ENCODE peak calls at places on chromosomes 5 and 9, in eight cellular contexts. G is AG09319, N is GM12865, L is putamen, V is HT1080, R is fibroblast of pulmonary artery, X is ACHN, Y is T-helper 1 cell. P is an unnamed sample.

GRCh38 chr5:30368064-30368463 is 825.4 kb upstream of the CDH6 start:
- DNase-seq in Y (no peak), R (no peak), X (no peak), L (no peak), V (no peak), G (no peak), N (no peak), P (no peak)

GRCh38 chr9:110728058-110728457 is 59.5 kb downstream of the MUSK start:
- DNase-seq in V (no peak), X (no peak), L (no peak), N (peak), Y (no peak), R (no peak), G (no peak), P (no peak)

GRCh38 chr5:168290902-168291280 is 554 bp upstream of the WWC1 start:
- DNase-seq in R (no peak), X (no peak), G (no peak), Y (no peak), V (no peak), N (no peak), L (no peak), P (no peak)

GRCh38 chr5:95181650-95182049 is 103.2 kb downstream of the MCTP1 start:
- DNase-seq in X (no peak), Y (no peak), G (no peak), R (no peak), V (no peak), L (no peak), N (no peak), P (no peak)

GRCh38 chr5:55172937-55173695 is at the start of gene CDC20B:
- DNase-seq in X (peak), R (peak), Y (peak), N (peak), V (peak), L (peak), G (no peak), P (no peak)

GRCh38 chr9:19517202-19517942 is 108.6 kb downstream of the ACER2 start:
- DNase-seq in N (peak), L (no peak), V (peak), Y (no peak), X (peak), G (no peak), R (peak), P (no peak)

GRCh38 chr5:6611561-6612256 is 21.1 kb downstream of the NSUN2 start:
- DNase-seq in X (no peak), G (no peak), Y (no peak), R (no peak), L (no peak), V (no peak), N (no peak), P (no peak)

GRCh38 chr5:145978672-145979071 is 42.3 kb downstream of the SH3RF2 start:
- DNase-seq in Y (no peak), V (no peak), X (no peak), N (no peak), L (no peak), R (no peak), G (no peak), P (no peak)

GRCh38 chr9:4301302-4301701 is 1.4 kb upstream of the GLIS3 start:
- DNase-seq in N (no peak), L (no peak), V (peak), X (no peak), G (peak), Y (no peak), R (peak), P (no peak)

GRCh38 chr5:16005210-16005609 is 174.4 kb downstream of the MARCHF11 start:
- DNase-seq in V (no peak), Y (no peak), X (no peak), R (no peak), G (no peak), L (no peak), N (peak), P (no peak)

GRCh38 chr9:134552349-134552990 is 89.1 kb upstream of the COL5A1 start:
- DNase-seq in V (no peak), L (no peak), R (no peak), Y (no peak), G (no peak), N (no peak), X (no peak), P (no peak)

GRCh38 chr9:20940447-20941176 is 90.8 kb downstream of the HACD4 start:
- DNase-seq in V (no peak), R (no peak), L (no peak), N (no peak), X (no peak), Y (no peak), G (peak), P (no peak)

GRCh38 chr9:75956161-75956560 is 65.7 kb downstream of the PCSK5 start:
- DNase-seq in X (no peak), N (no peak), V (no peak), G (no peak), L (no peak), Y (no peak), R (no peak), P (no peak)

GRCh38 chr5:179122411-179123108 is 62.4 kb downstream of the ZNF354C start:
- DNase-seq in X (no peak), R (no peak), L (no peak), Y (no peak), V (no peak), G (no peak), N (no peak), P (no peak)

GRCh38 chr5:174665347-174665746 is 59.0 kb upstream of the MSX2 start:
- DNase-seq in L (no peak), X (no peak), R (no peak), V (no peak), Y (no peak), N (no peak), G (no peak), P (no peak)

GRCh38 chr9:84271004-84271886 is 69.3 kb downstream of the SLC28A3 start:
- DNase-seq in X (no peak), N (peak), G (peak), V (no peak), L (peak), R (peak), Y (peak), P (no peak)

GRCh38 chr5:139776856-139777255 is 18.8 kb upstream of the PSD2 start:
- DNase-seq in L (no peak), R (no peak), Y (no peak), V (no peak), X (no peak), G (no peak), N (no peak), P (no peak)

GRCh38 chr5:180208435-180209081 is 453 bp downstream of the RASGEF1C start:
- DNase-seq in N (no peak), R (no peak), L (no peak), Y (no peak), V (no peak), X (peak), G (no peak), P (no peak)

GRCh38 chr5:159910207-159910842 is 6.0 kb upstream of the ADRA1B start:
- DNase-seq in V (no peak), X (no peak), L (no peak), G (no peak), Y (no peak), N (no peak), R (no peak), P (no peak)

GRCh38 chr5:58871648-58872242 is 288.9 kb downstream of the RAB3C start:
- DNase-seq in L (no peak), N (peak), Y (peak), G (no peak), R (peak), V (no peak), X (peak), P (no peak)

GRCh38 chr9:1619915-1620705 is 395.0 kb upstream of the SMARCA2 start:
- DNase-seq in X (peak), N (peak), L (peak), Y (no peak), G (no peak), V (peak), R (peak), P (no peak)

GRCh38 chr9:76403352-76403751 is 9.1 kb upstream of the RFK start:
- DNase-seq in V (peak), Y (peak), X (peak), R (peak), G (peak), L (peak), N (peak), P (no peak)

GRCh38 chr5:175443514-175444059 is 395 bp downstream of the DRD1 start:
- DNase-seq in L (no peak), N (no peak), X (no peak), R (no peak), G (no peak), Y (no peak), V (no peak), P (no peak)